ENCODE peak calls at places on chromosome 21, in four cellular contexts. One of them, this sample, is unnamed.

GRCh38 chr21:25997788-25998611 is 172.6 kb downstream of the APP start:
- DNase-seq in NCI-H2081 treated with DMSO at 0.1 percent for 48 hours: peak
- DNase-seq in Karpas-422: no peak
- DNase-seq in mesothelial cell of epicardium: no peak
- DNase-seq in this sample: peak

GRCh38 chr21:17613242-17613676 is 558 bp upstream of the BTG3 start:
- DNase-seq in NCI-H2081 treated with DMSO at 0.1 percent for 48 hours: no peak
- DNase-seq in Karpas-422: no peak
- DNase-seq in mesothelial cell of epicardium: no peak
- DNase-seq in this sample: no peak

GRCh38 chr21:31117046-31117916 is 79.0 kb upstream of the KRTAP19-8 start:
- DNase-seq in NCI-H2081 treated with DMSO at 0.1 percent for 48 hours: no peak
- DNase-seq in Karpas-422: no peak
- DNase-seq in mesothelial cell of epicardium: no peak
- DNase-seq in this sample: no peak

GRCh38 chr21:26962516-26963305 is 4.2 kb downstream of the ADAMTS5 start:
- DNase-seq in NCI-H2081 treated with DMSO at 0.1 percent for 48 hours: no peak
- DNase-seq in Karpas-422: no peak
- DNase-seq in mesothelial cell of epicardium: no peak
- DNase-seq in this sample: no peak

GRCh38 chr21:35827004-35827403 is 233.3 kb downstream of the SETD4 start:
- DNase-seq in NCI-H2081 treated with DMSO at 0.1 percent for 48 hours: no peak
- DNase-seq in Karpas-422: no peak
- DNase-seq in mesothelial cell of epicardium: no peak
- DNase-seq in this sample: no peak

GRCh38 chr21:45097827-45098387 is 23.5 kb downstream of the ADARB1 start:
- DNase-seq in NCI-H2081 treated with DMSO at 0.1 percent for 48 hours: no peak
- DNase-seq in Karpas-422: no peak
- DNase-seq in mesothelial cell of epicardium: no peak
- DNase-seq in this sample: no peak

GRCh38 chr21:31158789-31159581 is 120.7 kb upstream of the KRTAP19-8 start:
- DNase-seq in NCI-H2081 treated with DMSO at 0.1 percent for 48 hours: no peak
- DNase-seq in Karpas-422: no peak
- DNase-seq in mesothelial cell of epicardium: no peak
- DNase-seq in this sample: no peak

GRCh38 chr21:17501107-17502006 is 11.5 kb upstream of the CXADR start:
- DNase-seq in NCI-H2081 treated with DMSO at 0.1 percent for 48 hours: no peak
- DNase-seq in Karpas-422: no peak
- DNase-seq in mesothelial cell of epicardium: no peak
- DNase-seq in this sample: no peak

GRCh38 chr21:45932922-45933502 is 48.6 kb upstream of the COL6A1 start:
- DNase-seq in NCI-H2081 treated with DMSO at 0.1 percent for 48 hours: no peak
- DNase-seq in Karpas-422: no peak
- DNase-seq in mesothelial cell of epicardium: no peak
- DNase-seq in this sample: no peak

GRCh38 chr21:42144221-42144620 is 73.1 kb downstream of the UMODL1 start:
- DNase-seq in NCI-H2081 treated with DMSO at 0.1 percent for 48 hours: no peak
- DNase-seq in Karpas-422: no peak
- DNase-seq in mesothelial cell of epicardium: no peak
- DNase-seq in this sample: no peak

GRCh38 chr21:36750579-36750959 is 51.7 kb downstream of the SIM2 start:
- DNase-seq in NCI-H2081 treated with DMSO at 0.1 percent for 48 hours: no peak
- DNase-seq in Karpas-422: no peak
- DNase-seq in mesothelial cell of epicardium: no peak
- DNase-seq in this sample: no peak